ENCODE peak calls at places on chromosome 21, in nine cellular contexts. G is anterior cingulate cortex; I is T-helper 9 cell; F is pancreas; C is EL; Y is HTR-8/SVneo; J is CD8-positive, alpha-beta memory T cell; N is ecto neural progenitor cell; E is effector memory CD4-positive, alpha-beta T cell. K is an unnamed sample.

GRCh38 chr21:43827015-43827611 is 37.7 kb downstream of the RRP1 start:
- DNase-seq in J (no peak), C (peak; percentile 82), G (peak; percentile 43), Y (no peak), N (no peak), E (no peak), I (no peak), F (no peak), K (no peak)

GRCh38 chr21:21003701-21004100 is 5.5 kb downstream of the NCAM2 start:
- DNase-seq in C (peak; percentile 14), I (no peak), J (no peak), E (no peak), Y (peak; percentile 17), G (no peak), N (no peak), F (no peak), K (no peak)

GRCh38 chr21:45385549-45386050 is 19.4 kb upstream of the COL18A1 start:
- DNase-seq in Y (no peak), F (peak; percentile 6), G (no peak), E (no peak), I (no peak), C (no peak), N (no peak), J (no peak), K (no peak)

GRCh38 chr21:45551316-45551715 is 9.1 kb upstream of the SLC19A1 start:
- DNase-seq in I (no peak), J (no peak), G (no peak), Y (peak; percentile 67), F (peak; percentile 13), C (peak; percentile 80), E (no peak), N (no peak), K (no peak)

GRCh38 chr21:25562660-25563059 is 44.6 kb downstream of the MRPL39 start:
- DNase-seq in I (no peak), E (no peak), C (no peak), N (no peak), J (no peak), G (no peak), Y (no peak), F (no peak), K (no peak)

GRCh38 chr21:36321325-36322082 is 1.5 kb downstream of the MORC3 start:
- DNase-seq in G (no peak), C (peak; percentile 66), N (peak; percentile 51), E (no peak), I (no peak), J (peak; percentile 32), Y (no peak), F (peak; percentile 33), K (no peak)

GRCh38 chr21:42595281-42596187 is 57.9 kb upstream of the PDE9A start:
- DNase-seq in C (no peak), I (no peak), F (no peak), E (no peak), G (no peak), J (no peak), N (no peak), Y (no peak), K (no peak)

GRCh38 chr21:32653326-32653901 is 41.2 kb upstream of the CFAP298 start:
- DNase-seq in I (peak; percentile 2), Y (peak; percentile 27), E (no peak), C (peak; percentile 20), F (no peak), N (peak; percentile 51), J (peak; percentile 18), G (no peak), K (no peak)

GRCh38 chr21:38912789-38913119 is 107.0 kb downstream of the ETS2 start:
- DNase-seq in G (no peak), Y (no peak), C (no peak), F (no peak), E (no peak), N (no peak), J (no peak), I (no peak), K (no peak)

GRCh38 chr21:45532826-45533730 is 9.2 kb downstream of the SLC19A1 start:
- DNase-seq in E (no peak), Y (no peak), C (no peak), G (no peak), J (no peak), F (peak; percentile 18), I (no peak), N (peak; percentile 41), K (peak; percentile 65)

GRCh38 chr21:33734818-33735217 is 92.5 kb downstream of the ITSN1 start:
- DNase-seq in Y (no peak), F (no peak), G (no peak), E (no peak), I (no peak), N (no peak), J (no peak), C (no peak), K (no peak)

GRCh38 chr21:19237603-19238002 is 834.0 kb upstream of the TMPRSS15 start:
- DNase-seq in E (no peak), N (no peak), F (no peak), I (no peak), G (no peak), Y (no peak), J (no peak), C (no peak), K (no peak)

GRCh38 chr21:20591294-20591693 is 406.9 kb upstream of the NCAM2 start:
- DNase-seq in C (no peak), G (no peak), E (no peak), I (no peak), J (no peak), F (no peak), N (no peak), Y (no peak), K (no peak)

GRCh38 chr21:35025206-35026152 is 23.6 kb downstream of the RUNX1 start:
- DNase-seq in Y (no peak), E (no peak), F (no peak), J (no peak), I (no peak), N (no peak), G (no peak), C (no peak), K (no peak)

GRCh38 chr21:37765501-37765900 is 150.8 kb downstream of the KCNJ6 start:
- DNase-seq in C (no peak), I (no peak), G (no peak), N (no peak), E (no peak), F (no peak), J (no peak), Y (no peak), K (no peak)

GRCh38 chr21:46120301-46121285 is 22.7 kb downstream of the COL6A2 start:
- DNase-seq in C (no peak), Y (no peak), I (no peak), E (no peak), G (no peak), N (peak; percentile 39), F (peak; percentile 13), J (no peak), K (peak; percentile 61)

GRCh38 chr21:33230518-33231324 is 983 bp downstream of the IFNAR2 start:
- DNase-seq in I (peak; percentile 37), C (peak; percentile 57), Y (peak; percentile 24), G (peak; percentile 45), J (peak; percentile 47), F (peak; percentile 52), E (peak; percentile 29), N (peak; percentile 77), K (peak; percentile 74)

GRCh38 chr21:36104306-36105300 is 30.3 kb upstream of the CBR3 start:
- DNase-seq in J (peak; percentile 71), N (peak; percentile 68), I (peak; percentile 18), F (no peak), E (no peak), G (peak; percentile 72), C (peak; percentile 17), Y (no peak), K (no peak)

GRCh38 chr21:46253610-46254124 is 25.1 kb upstream of the LSS start:
- DNase-seq in Y (no peak), C (no peak), E (peak; percentile 8), F (no peak), N (no peak), J (peak; percentile 37), I (peak; percentile 14), G (no peak), K (no peak)

GRCh38 chr21:37546949-37547614 is 180.5 kb downstream of the DYRK1A start:
- DNase-seq in C (peak; percentile 43), J (no peak), E (no peak), I (no peak), Y (peak; percentile 50), G (no peak), N (no peak), F (no peak), K (no peak)

GRCh38 chr21:21156919-21157318 is 158.7 kb downstream of the NCAM2 start:
- DNase-seq in I (no peak), N (no peak), G (no peak), F (no peak), E (no peak), J (no peak), C (no peak), Y (no peak), K (no peak)

GRCh38 chr21:38297193-38297592 is 40.4 kb downstream of the KCNJ15 start:
- DNase-seq in N (no peak), Y (no peak), C (peak; percentile 79), G (no peak), I (no peak), J (no peak), F (no peak), E (no peak), K (no peak)

GRCh38 chr21:44943005-44943685 is 3.3 kb downstream of the SLX9 start:
- DNase-seq in Y (no peak), G (no peak), I (no peak), N (no peak), C (no peak), J (no peak), F (no peak), E (no peak), K (no peak)

GRCh38 chr21:41847066-41847804 is 31.9 kb downstream of the PRDM15 start:
- DNase-seq in C (no peak), I (no peak), J (no peak), N (no peak), G (no peak), E (no peak), F (no peak), Y (no peak), K (no peak)

GRCh38 chr21:20419780-20420179 is 578.4 kb upstream of the NCAM2 start:
- DNase-seq in F (no peak), C (no peak), E (no peak), I (no peak), Y (no peak), J (no peak), N (no peak), G (no peak), K (no peak)

GRCh38 chr21:45511661-45512431 is 30.4 kb downstream of the SLC19A1 start:
- DNase-seq in C (no peak), G (no peak), N (no peak), E (no peak), F (no peak), J (no peak), I (no peak), Y (no peak), K (peak; percentile 67)

GRCh38 chr21:42760977-42761751 is 107.7 kb downstream of the PDE9A start:
- DNase-seq in E (no peak), N (no peak), G (no peak), C (no peak), Y (no peak), J (no peak), F (no peak), I (no peak), K (no peak)

GRCh38 chr21:18430341-18430740 is 26.8 kb upstream of the TMPRSS15 start:
- DNase-seq in G (no peak), J (no peak), E (no peak), N (no peak), F (no peak), Y (no peak), I (no peak), C (no peak), K (no peak)

GRCh38 chr21:17051054-17051453 is 461.8 kb upstream of the CXADR start:
- DNase-seq in Y (no peak), N (no peak), I (no peak), F (no peak), E (no peak), J (no peak), G (no peak), C (no peak), K (no peak)

GRCh38 chr21:21750124-21750825 is 752.1 kb downstream of the NCAM2 start:
- DNase-seq in E (no peak), I (no peak), Y (no peak), C (peak; percentile 53), G (no peak), J (no peak), F (no peak), N (no peak), K (no peak)

GRCh38 chr21:31552826-31553225 is 106.7 kb upstream of the SOD1 start:
- DNase-seq in Y (no peak), F (no peak), G (no peak), E (no peak), C (no peak), I (no peak), N (no peak), J (no peak), K (no peak)